ENCODE peak calls at places on chromosomes 2 and 18, in five cellular contexts. F is GM23248, Z is PC-9, C is SJSA1, B is ovary. W is an unnamed sample.

GRCh38 chr18:21300616-21301200 is 58.7 kb downstream of the GREB1L start:
- DNase-seq in F (peak; percentile 32), Z (no peak), C (no peak), B (no peak), W (no peak)

GRCh38 chr2:75573145-75573878 is 12.6 kb upstream of the EVA1A start:
- DNase-seq in F (no peak), Z (no peak), C (no peak), B (no peak), W (no peak)

GRCh38 chr2:240629419-240629967 is 4.2 kb downstream of the GPR35 start:
- DNase-seq in F (no peak), Z (no peak), C (no peak), B (no peak), W (no peak)

GRCh38 chr2:26532301-26533250 is 54.7 kb upstream of the OTOF start:
- DNase-seq in F (no peak), Z (no peak), C (no peak), B (peak; percentile 0), W (no peak)

GRCh38 chr2:85953476-85953875 is 64.7 kb upstream of the ST3GAL5 start:
- DNase-seq in F (peak; percentile 35), Z (no peak), C (no peak), B (no peak), W (peak; percentile 46)

GRCh38 chr18:71643822-71644221 is 900.3 kb downstream of the CBLN2 start:
- DNase-seq in F (no peak), Z (no peak), C (no peak), B (no peak), W (no peak)

GRCh38 chr2:222352981-222353380 is 54.2 kb upstream of the PAX3 start:
- DNase-seq in F (no peak), Z (no peak), C (no peak), B (no peak), W (no peak)

GRCh38 chr2:97355887-97356286 is 233.8 kb downstream of the ANKRD36B start:
- DNase-seq in F (no peak), Z (no peak), C (no peak), B (no peak), W (no peak)

GRCh38 chr2:209791151-209791550 is 19.5 kb downstream of the UNC80 start:
- DNase-seq in F (no peak), Z (no peak), C (no peak), B (no peak), W (no peak)

GRCh38 chr18:34467059-34467458 is 242.3 kb upstream of the NOL4 start:
- DNase-seq in F (peak; percentile 2), Z (no peak), C (no peak), B (no peak), W (no peak)

GRCh38 chr2:225030089-225030653 is 12.1 kb downstream of the DOCK10 start:
- DNase-seq in F (no peak), Z (no peak), C (no peak), B (no peak), W (no peak)

GRCh38 chr2:176710657-176711197 is 441.5 kb downstream of the MTX2 start:
- DNase-seq in F (no peak), Z (no peak), C (no peak), B (no peak), W (no peak)

GRCh38 chr2:240225660-240226475 is 85.4 kb upstream of the OTOS start:
- DNase-seq in F (no peak), Z (peak; percentile 3), C (no peak), B (no peak), W (no peak)

GRCh38 chr2:118530976-118531375 is 316.5 kb downstream of the EN1 start:
- DNase-seq in F (peak; percentile 76), Z (no peak), C (no peak), B (no peak), W (no peak)

GRCh38 chr18:60193780-60194179 is 178.8 kb downstream of the MC4R start:
- DNase-seq in F (no peak), Z (no peak), C (no peak), B (no peak), W (no peak)

GRCh38 chr2:240687741-240688562 is 3.7 kb upstream of the AQP12A start:
- DNase-seq in F (no peak), Z (no peak), C (no peak), B (no peak), W (no peak)

GRCh38 chr18:75844102-75844604 is 416.6 kb upstream of the SMIM21 start:
- DNase-seq in F (no peak), Z (no peak), C (no peak), B (no peak), W (no peak)

GRCh38 chr2:9993490-9994165 is 42.1 kb downstream of the GRHL1 start:
- DNase-seq in F (peak; percentile 88), Z (no peak), C (no peak), B (no peak), W (no peak)

GRCh38 chr2:230814616-230815015 is 50.1 kb upstream of the ITM2C start:
- DNase-seq in F (peak; percentile 46), Z (no peak), C (peak; percentile 26), B (no peak), W (peak; percentile 50)

GRCh38 chr2:237617305-237617982 is 9.9 kb upstream of the LRRFIP1 start:
- DNase-seq in F (no peak), Z (no peak), C (no peak), B (no peak), W (peak; percentile 88)

GRCh38 chr2:12326449-12327190 is 390.1 kb upstream of the TRIB2 start:
- DNase-seq in F (no peak), Z (no peak), C (no peak), B (no peak), W (no peak)

GRCh38 chr2:10985901-10986535 is 74.3 kb downstream of the KCNF1 start:
- DNase-seq in F (no peak), Z (no peak), C (no peak), B (no peak), W (no peak)

GRCh38 chr2:30862054-30862651 is 54.9 kb upstream of the CAPN13 start:
- DNase-seq in F (peak; percentile 92), Z (peak; percentile 38), C (peak; percentile 20), B (peak; percentile 35), W (peak; percentile 66)

GRCh38 chr2:238476258-238476657 is 49.5 kb downstream of the ASB1 start:
- DNase-seq in F (no peak), Z (no peak), C (no peak), B (no peak), W (no peak)

GRCh38 chr2:201049455-201049854 is 22.0 kb downstream of the HYCC2 start:
- DNase-seq in F (no peak), Z (no peak), C (no peak), B (no peak), W (no peak)

GRCh38 chr18:63224574-63224973 is 95.0 kb downstream of the BCL2 start:
- DNase-seq in F (no peak), Z (no peak), C (no peak), B (no peak), W (no peak)

GRCh38 chr2:42025151-42025582 is 22.7 kb upstream of the PKDCC start:
- DNase-seq in F (peak; percentile 56), Z (peak; percentile 20), C (peak; percentile 27), B (peak; percentile 82), W (peak; percentile 87)

GRCh38 chr2:15152382-15152781 is 408.8 kb downstream of the NBAS start:
- DNase-seq in F (no peak), Z (no peak), C (no peak), B (no peak), W (no peak)

GRCh38 chr2:136328396-136328795 is 210.4 kb upstream of the CXCR4 start:
- DNase-seq in F (no peak), Z (no peak), C (no peak), B (no peak), W (no peak)

GRCh38 chr2:205762883-205763282 is 80.6 kb downstream of the NRP2 start:
- DNase-seq in F (peak; percentile 55), Z (no peak), C (no peak), B (no peak), W (no peak)
- H3K4me1 ChIP-seq in F (peaks cover 23% of the 10 kb centered on the region), Z (peaks cover 13% of the 10 kb centered on the region), C (peaks cover 11% of the 10 kb centered on the region), B (peaks cover 17% of the 10 kb centered on the region), W (peaks cover 3% of the 10 kb centered on the region)

GRCh38 chr2:128380061-128380889 is 61.6 kb upstream of the HS6ST1 start:
- DNase-seq in F (no peak), Z (no peak), C (no peak), B (no peak), W (no peak)

GRCh38 chr2:128378231-128379020 is 59.8 kb upstream of the HS6ST1 start:
- DNase-seq in F (no peak), Z (no peak), C (no peak), B (peak; percentile 69), W (peak; percentile 2)

GRCh38 chr2:128381001-128381938 is 62.6 kb upstream of the HS6ST1 start:
- DNase-seq in F (peak; percentile 12), Z (no peak), C (no peak), B (no peak), W (peak; percentile 61)

GRCh38 chr2:128377071-128377910 is 58.6 kb upstream of the HS6ST1 start:
- DNase-seq in F (no peak), Z (no peak), C (no peak), B (peak; percentile 36), W (no peak)

GRCh38 chr2:128379021-128380005 is 60.6 kb upstream of the HS6ST1 start:
- DNase-seq in F (peak; percentile 68), Z (no peak), C (peak; percentile 96), B (peak; percentile 92), W (peak; percentile 44)
- H3K27ac ChIP-seq in F (no peak overlapping the region), Z (no peak overlapping the region), C (peak overlapping the region; percentile 57), B (peak overlapping the region; percentile 1), W (peak overlapping the region; percentile 16)

GRCh38 chr18:23867011-23867410 is 147.5 kb upstream of the TTC39C start:
- DNase-seq in F (no peak), Z (no peak), C (no peak), B (no peak), W (no peak)
- H3K4me1 ChIP-seq in F (peaks cover 8% of the 10 kb centered on the region), Z (peaks cover 29% of the 10 kb centered on the region), C (peaks cover 11% of the 10 kb centered on the region), B (no peaks in the 10 kb centered on the region), W (peaks cover 27% of the 10 kb centered on the region)

GRCh38 chr2:174681099-174681982 is 82.9 kb downstream of the CHRNA1 start:
- DNase-seq in F (peak; percentile 76), Z (no peak), C (no peak), B (no peak), W (peak; percentile 45)
- H3K27ac ChIP-seq in F (peak overlapping the region; percentile 81), Z (no peak overlapping the region), C (peak overlapping the region; percentile 87), B (no peak overlapping the region), W (peak overlapping the region; percentile 63)

GRCh38 chr2:233062946-233063268 is 2.8 kb downstream of the INPP5D start:
- DNase-seq in F (no peak), Z (no peak), C (no peak), B (no peak), W (no peak)

GRCh38 chr2:233063269-233063975 is 3.3 kb downstream of the INPP5D start:
- DNase-seq in F (no peak), Z (no peak), C (no peak), B (no peak), W (no peak)

GRCh38 chr2:233061007-233061590 is 957 bp downstream of the INPP5D start:
- DNase-seq in F (no peak), Z (no peak), C (no peak), B (no peak), W (no peak)

GRCh38 chr2:233061591-233062446 is 1.7 kb downstream of the INPP5D start:
- DNase-seq in F (no peak), Z (peak; percentile 31), C (no peak), B (peak; percentile 43), W (peak; percentile 35)

DNA sequence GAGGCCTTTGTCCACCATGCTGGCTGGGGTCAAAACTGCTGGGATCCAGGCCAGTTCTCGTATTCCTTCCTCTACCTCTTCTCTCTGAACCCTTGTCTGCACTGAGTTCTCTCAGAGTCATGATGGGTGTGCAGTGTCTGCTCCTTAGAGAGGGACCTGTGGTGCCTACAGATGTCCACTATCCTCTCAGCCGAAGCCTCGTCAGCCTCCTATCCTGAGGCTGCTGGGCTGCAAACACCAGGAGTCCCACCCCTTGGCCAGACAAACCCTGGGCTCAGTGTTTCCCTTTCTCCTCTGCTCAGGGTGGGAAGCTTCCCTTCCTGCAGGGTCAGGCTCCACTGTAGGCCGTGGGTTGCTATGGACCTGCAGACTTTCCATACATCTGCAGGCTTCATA is 2.3 kb downstream of the INPP5D start:
- DNase-seq in F (no peak), Z (no peak), C (no peak), B (no peak), W (no peak)
- H3K4me1 ChIP-seq in F (no peaks in the 10 kb centered on the region), Z (no peaks in the 10 kb centered on the region), C (peaks cover 17% of the 10 kb centered on the region), B (peaks cover 5% of the 10 kb centered on the region), W (peaks cover 10% of the 10 kb centered on the region)